ENCODE peak calls at places on chromosomes 5 and 9, in five cellular contexts. C, L, W, V and T are unnamed samples.

GRCh38 chr5:137148656-137149055 is 350.5 kb downstream of the SPOCK1 start:
- DNase-seq in V (no peak), W (no peak), L (no peak), C (no peak), T (no peak)

GRCh38 chr9:618478-618877 is 223.0 kb upstream of the DMRT1 start:
- DNase-seq in C (no peak), V (no peak), W (no peak), L (peak), T (no peak)

GRCh38 chr5:82346376-82347212 is 68.4 kb upstream of the RPS23 start:
- DNase-seq in C (no peak), L (no peak), W (no peak), V (no peak), T (no peak)

GRCh38 chr9:86021166-86021565 is 78.2 kb downstream of the GOLM1 start:
- DNase-seq in W (no peak), V (no peak), C (no peak), L (no peak), T (no peak)

GRCh38 chr9:33379666-33380389 is 22.5 kb downstream of the AQP7 start:
- DNase-seq in V (no peak), L (no peak), C (no peak), W (no peak), T (peak)

GRCh38 chr5:144276034-144276822 is 105.6 kb downstream of the KCTD16 start:
- DNase-seq in W (no peak), L (peak), C (no peak), V (no peak), T (no peak)

GRCh38 chr5:75566710-75567309 is 44.4 kb upstream of the ANKDD1B start:
- DNase-seq in C (peak), L (peak), W (no peak), V (peak), T (no peak)

GRCh38 chr9:91954841-91955471 is 4.9 kb upstream of the ROR2 start:
- DNase-seq in C (peak), V (peak), L (peak), W (peak), T (peak)

GRCh38 chr5:82885657-82886389 is 191.4 kb downstream of the TMEM167A start:
- DNase-seq in L (peak), W (no peak), C (no peak), V (no peak), T (no peak)

GRCh38 chr9:13804532-13804931 is 509.4 kb downstream of the NFIB start:
- DNase-seq in W (no peak), L (no peak), V (no peak), C (no peak), T (no peak)